ENCODE peak calls at places on chromosome 18, in six cellular contexts. Q is WTC11, P is neural crest cell, V is GM13977, G is breast epithelium, I is mucosa of descending colon. C is an unnamed sample.

GRCh38 chr18:69763002-69763401 is 184.7 kb downstream of the CD226 start:
- DNase-seq in I (no peak), G (no peak), P (no peak), Q (no peak), V (no peak), C (no peak)

GRCh38 chr18:32380559-32380958 is 90.1 kb downstream of the GAREM1 start:
- DNase-seq in G (no peak), V (no peak), Q (no peak), P (no peak), I (no peak), C (no peak)

GRCh38 chr18:9335255-9336045 is 877 bp downstream of the TWSG1 start:
- DNase-seq in I (no peak), V (peak), P (no peak), Q (no peak), G (no peak), C (no peak)

GRCh38 chr18:70621710-70622109 is 332.9 kb downstream of the SOCS6 start:
- DNase-seq in Q (no peak), V (no peak), G (no peak), I (no peak), P (no peak), C (no peak)

GRCh38 chr18:57218281-57218680 is 71.4 kb downstream of the BOD1L2 start:
- DNase-seq in Q (no peak), P (no peak), G (no peak), V (no peak), I (no peak), C (no peak)

GRCh38 chr18:62838475-62839098 is 123.2 kb downstream of the PHLPP1 start:
- DNase-seq in G (no peak), Q (no peak), V (peak), P (no peak), I (no peak), C (no peak)

GRCh38 chr18:3478262-3478978 is 28.4 kb downstream of the TGIF1 start:
- DNase-seq in P (no peak), I (no peak), G (no peak), Q (no peak), V (no peak), C (no peak)

GRCh38 chr18:65859075-65859474 is 108.3 kb downstream of the CDH7 start:
- DNase-seq in G (no peak), Q (no peak), V (no peak), P (no peak), I (no peak), C (no peak)

GRCh38 chr18:79954791-79955190 is 3.3 kb upstream of the SLC66A2 start:
- DNase-seq in Q (no peak), P (no peak), I (peak), G (peak), V (no peak), C (peak)

GRCh38 chr18:23784811-23785245 is 95.6 kb downstream of the LAMA3 start:
- DNase-seq in I (peak), Q (no peak), G (no peak), P (no peak), V (no peak), C (peak)

GRCh38 chr18:70991577-70991976 is 702.7 kb downstream of the SOCS6 start:
- DNase-seq in G (no peak), Q (no peak), I (no peak), V (no peak), P (no peak), C (no peak)

GRCh38 chr18:78890388-78890787 is 89.2 kb upstream of the SALL3 start:
- DNase-seq in I (no peak), P (no peak), V (no peak), G (no peak), Q (no peak), C (no peak)

GRCh38 chr18:67433971-67434370 is 82.5 kb downstream of the DSEL start:
- DNase-seq in G (no peak), Q (no peak), V (no peak), I (no peak), P (no peak), C (no peak)

GRCh38 chr18:46468431-46469180 is 188.4 kb downstream of the LOXHD1 start:
- DNase-seq in V (no peak), Q (no peak), I (no peak), G (no peak), P (no peak), C (no peak)

GRCh38 chr18:65601775-65602174 is 149.0 kb upstream of the CDH7 start:
- DNase-seq in P (no peak), G (no peak), I (no peak), V (no peak), Q (no peak), C (no peak)

GRCh38 chr18:2846638-2847340 is at the start of gene EMILIN2:
- DNase-seq in G (no peak), Q (peak), P (peak), V (peak), I (peak), C (peak)

GRCh38 chr18:24267878-24268277 is 129.0 kb downstream of the CABYR start:
- DNase-seq in I (no peak), G (no peak), P (no peak), V (no peak), Q (no peak), C (no peak)

GRCh38 chr18:500230-500555 is 308 bp downstream of the COLEC12 start:
- DNase-seq in Q (peak), P (peak), I (no peak), G (no peak), V (no peak), C (no peak)

GRCh38 chr18:70260683-70261082 is 28.2 kb upstream of the SOCS6 start:
- DNase-seq in Q (no peak), G (no peak), V (no peak), I (no peak), P (no peak), C (no peak)

GRCh38 chr18:31512203-31512764 is 14.3 kb downstream of the DSG2 start:
- DNase-seq in P (no peak), I (peak), V (no peak), G (no peak), Q (no peak), C (peak)

GRCh38 chr18:58645398-58645797 is 16.5 kb upstream of the ALPK2 start:
- DNase-seq in I (no peak), Q (no peak), V (no peak), P (no peak), G (no peak), C (no peak)

GRCh38 chr18:74378179-74378682 is 62.6 kb downstream of the C18orf63 start:
- DNase-seq in P (no peak), G (no peak), Q (no peak), I (no peak), V (peak), C (peak)

GRCh38 chr18:10926565-10927194 is 222.7 kb downstream of the PIEZO2 start:
- DNase-seq in G (no peak), V (no peak), I (no peak), P (peak), Q (no peak), C (no peak)

GRCh38 chr18:62975785-62976184 is 260.4 kb downstream of the PHLPP1 start:
- DNase-seq in V (no peak), I (no peak), G (no peak), Q (no peak), P (no peak), C (no peak)

GRCh38 chr18:10519999-10520935 is 5.6 kb upstream of the NAPG start:
- DNase-seq in G (peak), Q (peak), V (peak), P (peak), I (peak), C (peak)

GRCh38 chr18:3528251-3528650 is 78.3 kb downstream of the TGIF1 start:
- DNase-seq in I (no peak), P (no peak), Q (no peak), G (no peak), V (no peak), C (no peak)

GRCh38 chr18:52426462-52426861 is 86.5 kb downstream of the DCC start:
- DNase-seq in I (no peak), P (no peak), G (no peak), Q (no peak), V (no peak), C (no peak)

GRCh38 chr18:3230401-3231334 is 10.9 kb upstream of the MYOM1 start:
- DNase-seq in Q (no peak), P (no peak), I (no peak), G (no peak), V (no peak), C (peak)

GRCh38 chr18:3604626-3605408 is 154.8 kb downstream of the TGIF1 start:
- DNase-seq in Q (no peak), G (no peak), I (peak), V (peak), P (no peak), C (no peak)

GRCh38 chr18:39191931-39192330 is 1626.3 kb upstream of the CELF4 start:
- DNase-seq in V (no peak), I (no peak), G (no peak), P (no peak), Q (no peak), C (no peak)

GRCh38 chr18:62881509-62882016 is 166.2 kb downstream of the PHLPP1 start:
- DNase-seq in P (no peak), V (no peak), Q (no peak), I (no peak), G (no peak), C (no peak)

GRCh38 chr18:57312346-57313144 is 39.8 kb upstream of the ST8SIA3 start:
- DNase-seq in V (no peak), I (no peak), Q (no peak), P (no peak), G (no peak), C (no peak)

GRCh38 chr18:57440331-57441101 is 5.3 kb downstream of the ONECUT2 start:
- DNase-seq in G (no peak), Q (peak), I (no peak), P (no peak), V (peak), C (no peak)

GRCh38 chr18:69992776-69993175 is 45.1 kb upstream of the CD226 start:
- DNase-seq in G (no peak), I (no peak), P (no peak), Q (no peak), V (no peak), C (no peak)

GRCh38 chr18:245282-245847 is 22.5 kb downstream of the THOC1 start:
- DNase-seq in I (no peak), G (no peak), Q (no peak), V (no peak), P (no peak), C (no peak)

GRCh38 chr18:31563778-31564177 is 27.9 kb upstream of the TTR start:
- DNase-seq in Q (no peak), I (no peak), G (no peak), V (no peak), P (no peak), C (no peak)

DNA sequence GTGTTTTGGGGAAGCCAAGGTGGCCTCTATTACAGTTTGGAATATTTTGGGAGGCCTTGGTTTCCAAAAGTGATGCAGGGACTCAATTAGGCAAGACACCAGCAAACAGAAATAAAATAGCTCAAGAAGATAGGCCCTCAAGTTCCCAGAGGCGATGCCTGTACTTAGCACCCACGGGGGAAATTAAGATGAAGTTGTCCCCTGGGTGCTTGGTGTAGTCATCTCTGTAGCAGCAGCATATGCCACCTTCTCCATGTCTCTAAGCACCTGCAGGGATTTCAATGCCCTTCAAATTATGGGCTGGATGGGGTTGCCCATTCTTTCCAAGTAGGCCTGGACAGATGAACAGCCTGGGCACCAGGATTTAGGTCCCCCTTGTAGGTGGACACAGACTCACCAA is 185.0 kb downstream of the CTIF start:
- DNase-seq in Q (no peak), P (no peak), I (no peak), V (no peak), G (no peak), C (no peak)
- TF ChIP-seq CTCF in Q (no peak), P (no peak), I (no peak), V (no peak), G (no peak), C (no peak)

DNA sequence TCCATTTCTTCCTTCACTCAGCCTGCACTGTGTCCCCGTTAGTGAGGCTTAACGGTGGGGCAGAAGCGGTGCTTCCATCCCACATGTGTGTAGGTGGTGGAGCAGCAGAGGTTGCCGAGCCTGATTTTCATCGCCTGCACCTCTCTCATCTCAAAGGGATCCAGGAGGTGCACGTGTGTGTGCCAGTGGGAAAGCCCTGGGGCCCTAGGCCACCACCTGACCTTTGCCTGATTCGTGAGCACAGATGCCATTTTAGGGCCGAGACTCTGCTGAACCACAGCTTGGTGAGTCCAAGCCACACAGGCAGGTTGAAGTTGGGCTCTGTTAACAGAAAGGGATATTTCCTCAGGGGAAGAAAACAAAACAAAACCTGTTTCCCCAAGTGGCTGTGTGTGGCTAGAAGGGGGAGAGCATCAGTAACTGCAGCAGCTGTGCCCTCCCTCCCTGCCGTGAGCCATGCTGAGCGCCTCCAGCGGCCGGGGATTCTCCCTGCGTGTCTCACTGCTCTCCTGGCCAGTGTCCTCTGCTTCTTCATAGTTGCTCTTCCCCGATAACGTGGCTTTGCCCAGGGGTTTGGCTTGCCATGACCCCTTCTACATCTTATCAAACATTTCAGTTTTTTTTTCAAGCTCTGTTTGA is 81.5 kb downstream of the MAPRE2 start:
- DNase-seq in I (no peak), G (no peak), Q (peak), V (peak), P (peak), C (no peak)
- TF ChIP-seq CTCF in I (no peak), G (no peak), Q (no peak), V (peak), P (peak), C (no peak)

DNA sequence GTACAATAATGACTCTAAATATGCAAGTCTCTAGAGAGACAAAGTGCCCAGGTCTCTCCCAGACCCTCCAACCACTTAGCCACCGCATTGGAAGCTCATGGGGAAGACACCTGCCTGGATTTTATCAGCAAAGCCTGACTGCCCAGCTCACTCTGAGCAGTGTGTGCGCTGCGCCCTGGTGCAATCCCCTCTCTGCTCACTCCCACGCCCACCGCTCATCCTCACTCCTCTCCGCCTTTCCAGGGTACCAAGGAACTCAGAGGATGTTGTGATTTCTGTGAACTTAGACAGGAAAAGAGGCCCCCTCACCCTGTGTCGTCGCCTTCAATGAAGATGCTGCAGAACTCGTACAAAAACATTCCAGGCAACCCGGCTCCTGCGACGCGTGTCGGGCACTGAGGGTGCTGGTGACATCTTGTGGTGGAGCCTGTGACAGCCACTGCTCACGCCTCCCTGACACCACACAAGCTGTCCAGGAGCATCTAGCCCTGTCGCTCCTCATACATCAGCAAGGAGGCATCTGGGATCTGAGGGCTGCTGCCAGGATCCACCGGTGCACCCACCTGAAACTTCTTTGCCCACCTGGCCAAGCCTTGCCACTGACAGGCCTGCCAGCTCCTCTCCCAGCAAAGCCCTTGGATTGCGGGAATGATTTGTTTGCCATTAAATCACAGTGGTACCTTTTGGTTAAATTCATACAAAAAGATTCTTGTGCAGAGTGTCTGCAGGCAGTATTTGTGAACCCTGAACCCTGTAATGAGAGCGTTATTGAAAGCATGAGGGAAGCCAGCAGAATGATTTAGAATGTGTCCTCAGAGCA is 220.4 kb downstream of the ZNF516 start:
- DNase-seq in Q (peak), I (no peak), V (no peak), G (no peak), P (peak), C (no peak)
- TF ChIP-seq CTCF in Q (no peak), I (no peak), V (no peak), G (peak), P (peak), C (no peak)

GRCh38 chr18:44899832-44900231 is 219.1 kb downstream of the SETBP1 start:
- DNase-seq in I (no peak), G (no peak), P (no peak), Q (no peak), V (no peak), C (no peak)
- TF ChIP-seq CTCF in I (no peak), G (no peak), P (peak), Q (no peak), V (no peak), C (no peak)

GRCh38 chr18:7741640-7742039 is 174.5 kb downstream of the PTPRM start:
- DNase-seq in Q (no peak), G (no peak), P (no peak), V (no peak), I (no peak), C (no peak)

GRCh38 chr18:7735606-7736175 is 168.6 kb downstream of the PTPRM start:
- DNase-seq in Q (no peak), P (no peak), G (no peak), V (no peak), I (no peak), C (no peak)

GRCh38 chr18:7743256-7743655 is 176.1 kb downstream of the PTPRM start:
- DNase-seq in P (no peak), V (no peak), G (no peak), I (no peak), Q (no peak), C (no peak)

GRCh38 chr18:7737483-7737882 is 170.4 kb downstream of the PTPRM start:
- DNase-seq in P (no peak), Q (no peak), G (no peak), V (no peak), I (no peak), C (no peak)

GRCh38 chr18:7740815-7741214 is 173.7 kb downstream of the PTPRM start:
- DNase-seq in I (no peak), V (no peak), G (no peak), P (no peak), Q (no peak), C (no peak)
- TF ChIP-seq CTCF in I (no peak), V (no peak), G (no peak), P (no peak), Q (no peak), C (no peak)

DNA sequence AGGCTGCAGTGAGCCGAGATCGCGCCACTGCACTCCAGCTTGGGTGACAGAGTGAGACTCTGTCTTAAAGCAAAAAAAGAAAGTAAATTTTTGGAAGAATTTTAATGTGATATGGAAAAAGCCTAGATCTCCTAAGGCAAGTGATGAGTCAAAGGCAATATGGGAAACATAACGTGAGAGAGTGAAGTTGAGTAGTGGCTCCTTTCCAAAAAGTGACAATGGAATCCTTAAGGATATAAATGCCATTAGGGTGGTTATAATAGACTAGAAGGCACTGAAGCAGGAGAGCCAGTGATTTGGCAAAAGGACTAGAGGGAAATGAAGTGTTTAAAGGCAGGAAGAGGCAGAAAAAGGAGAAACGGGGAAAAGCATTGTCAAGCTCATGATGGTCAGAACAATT is 25.6 kb downstream of the ARHGAP28 start:
- DNase-seq in I (no peak), G (no peak), Q (no peak), P (no peak), V (no peak), C (no peak)
- TF ChIP-seq CTCF in I (no peak), G (no peak), Q (no peak), P (no peak), V (no peak), C (no peak)

DNA sequence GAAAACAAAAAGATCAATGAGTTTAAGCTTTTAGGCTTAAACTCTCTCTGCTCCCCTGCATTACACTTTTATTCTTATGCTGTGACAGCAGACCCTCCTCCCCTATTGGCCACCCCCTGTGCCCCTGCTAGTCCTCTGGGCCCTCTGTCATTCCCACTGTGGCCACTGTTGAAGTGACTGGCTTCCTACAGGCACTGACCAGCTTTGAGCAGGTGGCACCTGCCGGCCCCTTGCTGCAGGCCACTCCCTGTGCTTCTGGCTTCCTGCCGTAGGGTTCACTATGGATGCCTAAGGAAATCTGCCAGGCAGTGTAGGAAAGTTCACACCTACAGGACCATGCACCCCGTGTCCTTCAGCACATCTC is 156.5 kb upstream of the L3MBTL4 start:
- DNase-seq in V (no peak), P (no peak), G (no peak), I (no peak), Q (no peak), C (no peak)
- TF ChIP-seq CTCF in V (no peak), P (no peak), G (no peak), I (no peak), Q (no peak), C (no peak)

GRCh38 chr18:13380671-13381070 is 162.1 kb downstream of the LDLRAD4 start:
- DNase-seq in P (no peak), Q (no peak), V (no peak), I (no peak), G (no peak), C (no peak)
- TF ChIP-seq CTCF in P (no peak), Q (no peak), V (no peak), I (no peak), G (no peak), C (no peak)

C was measured in colonic mucosa.